ENCODE peak calls at places on chromosomes 16 and 17, in five cellular contexts. Y is A549, H is ovary, B is K562, W is suprapubic skin. P is an unnamed sample. For H3K4me1, the result is how much of the 10 kb centered on the place peaks cover.

GRCh38 chr17:64187093-64187895 is 57.4 kb upstream of the ERN1 start:
- DNase-seq in H (no peak), Y (no peak), B (no peak), W (no peak), P (no peak)

GRCh38 chr17:73133911-73134649 is 30.7 kb upstream of the SSTR2 start:
- DNase-seq in Y (no peak), B (no peak), W (no peak), H (no peak), P (no peak)

GRCh38 chr17:63842173-63842539 is 329 bp downstream of the SMARCD2 start:
- DNase-seq in Y (no peak), H (no peak), B (no peak), W (peak), P (no peak)

GRCh38 chr17:10875984-10876555 is 38.2 kb upstream of the PIRT start:
- DNase-seq in H (peak), Y (peak), B (peak), W (no peak), P (peak)

GRCh38 chr17:64491034-64491860 is 5.6 kb downstream of the POLG2 start:
- DNase-seq in B (no peak), H (no peak), W (no peak), Y (no peak), P (peak)

GRCh38 chr17:47210105-47210504 is 957 bp downstream of the MYL4 start:
- DNase-seq in H (no peak), Y (no peak), W (no peak), B (peak), P (no peak)

GRCh38 chr17:8821446-8822105 is 22.4 kb upstream of the MFSD6L start:
- DNase-seq in B (no peak), H (no peak), W (no peak), Y (no peak), P (no peak)

GRCh38 chr17:68585643-68586042 is 15.5 kb downstream of the FAM20A start:
- DNase-seq in B (no peak), H (no peak), W (no peak), Y (no peak), P (no peak)

GRCh38 chr17:65737451-65737850 is 176.0 kb upstream of the AXIN2 start:
- DNase-seq in B (no peak), H (no peak), Y (no peak), W (no peak), P (no peak)

GRCh38 chr16:71626858-71627213 is 852 bp downstream of the MARVELD3 start:
- DNase-seq in W (no peak), Y (peak), H (peak), B (peak), P (peak)

GRCh38 chr16:19765860-19766553 is 47.9 kb downstream of the IQCK start:
- DNase-seq in W (no peak), Y (no peak), H (no peak), B (no peak), P (peak)

GRCh38 chr17:40615295-40615988 is 32.2 kb downstream of the SMARCE1 start:
- DNase-seq in B (peak), H (peak), Y (peak), W (no peak), P (peak)

GRCh38 chr17:53227101-53227500 is 595.6 kb upstream of the KIF2B start:
- DNase-seq in B (no peak), H (no peak), W (no peak), Y (no peak), P (no peak)

GRCh38 chr17:60139438-60140285 is 10.1 kb upstream of the CA4 start:
- DNase-seq in W (peak), B (peak), Y (peak), H (peak), P (peak)

GRCh38 chr17:75601057-75601987 is 13.7 kb downstream of the MYO15B start:
- DNase-seq in H (no peak), W (peak), Y (peak), B (peak), P (peak)

GRCh38 chr17:34252138-34252889 is 2.8 kb upstream of the CCL2 start:
- DNase-seq in W (peak), Y (peak), H (peak), B (no peak), P (peak)

GRCh38 chr17:43608313-43608712 is 53.4 kb downstream of the MEOX1 start:
- DNase-seq in H (no peak), Y (no peak), B (no peak), W (no peak), P (no peak)

GRCh38 chr17:79498854-79499253 is 112.0 kb downstream of the RBFOX3 start:
- DNase-seq in B (no peak), Y (no peak), H (no peak), W (no peak), P (no peak)

GRCh38 chr17:79495665-79496064 is 115.2 kb downstream of the RBFOX3 start:
- DNase-seq in B (no peak), Y (no peak), H (no peak), W (no peak), P (no peak)

GRCh38 chr17:79497949-79498348 is 112.9 kb downstream of the RBFOX3 start:
- DNase-seq in B (no peak), H (no peak), Y (no peak), W (no peak), P (no peak)

GRCh38 chr17:79500738-79501533 is 109.9 kb downstream of the RBFOX3 start:
- DNase-seq in H (no peak), W (no peak), Y (no peak), B (peak), P (no peak)

GRCh38 chr17:79496422-79497005 is 114.3 kb downstream of the RBFOX3 start:
- DNase-seq in B (no peak), W (no peak), Y (no peak), H (no peak), P (no peak)
- TF ChIP-seq EP300 in B (no peak), W (no peak), Y (no peak), H (no peak), P (no peak)

GRCh38 chr17:82247175-82247823 is 18.5 kb downstream of the SLC16A3 start:
- DNase-seq in Y (no peak), H (no peak), W (no peak), B (no peak), P (no peak)
- H3K27ac ChIP-seq in Y (peak), H (peak), W (peak), B (no peak), P (peak)

GRCh38 chr16:66900721-66901441 is 17.8 kb downstream of the CDH16 start:
- DNase-seq in B (peak), Y (no peak), W (no peak), H (peak), P (peak)
- H3K4me1 ChIP-seq in B (under half), Y (under half), W (under half), H (under half), P (half or more)

GRCh38 chr17:17824780-17825614 is 11.8 kb downstream of the SREBF1 start:
- DNase-seq in W (no peak), Y (no peak), H (peak), B (no peak), P (no peak)

GRCh38 chr17:17822189-17822978 is 14.4 kb downstream of the SREBF1 start:
- DNase-seq in H (peak), B (no peak), Y (no peak), W (peak), P (no peak)

GRCh38 chr17:17826340-17826708 is 10.5 kb downstream of the SREBF1 start:
- DNase-seq in Y (no peak), W (no peak), H (no peak), B (no peak), P (no peak)

GRCh38 chr17:17824119-17824779 is 12.5 kb downstream of the SREBF1 start:
- DNase-seq in B (no peak), W (no peak), H (no peak), Y (no peak), P (no peak)

DNA sequence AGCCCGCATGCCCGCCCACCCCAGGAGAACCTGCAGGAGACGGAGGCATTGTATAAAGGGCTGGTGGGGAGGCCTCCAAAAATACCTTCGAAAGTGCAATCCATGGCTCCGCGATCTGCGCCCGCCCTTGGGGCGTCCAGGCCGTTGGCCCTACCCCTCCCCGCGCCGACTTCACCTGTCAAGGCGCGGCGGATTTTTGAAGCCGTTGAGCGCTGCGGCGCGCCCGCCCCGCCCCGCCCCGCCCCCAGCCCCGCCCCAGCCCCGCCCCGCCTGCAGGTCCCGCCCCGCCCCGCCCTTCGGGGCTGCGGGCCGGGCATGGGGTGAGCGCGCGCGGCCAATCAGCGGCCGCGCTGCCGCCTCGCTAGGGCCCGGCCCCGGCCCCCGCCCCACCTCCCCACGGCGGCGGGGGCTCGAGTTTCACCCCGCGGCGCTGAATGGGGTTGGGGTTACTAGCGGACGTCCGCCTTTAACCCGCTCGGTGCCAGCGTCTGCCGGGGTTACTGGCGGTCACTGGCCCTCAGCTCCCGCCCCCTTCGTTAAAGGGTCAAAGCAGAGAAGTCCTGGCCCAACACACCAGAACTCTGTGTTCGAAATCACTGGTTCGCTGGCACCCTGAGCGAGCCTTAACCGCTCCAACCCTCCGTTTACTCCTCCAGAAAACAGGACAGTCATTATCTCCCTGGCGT is 13.2 kb downstream of the SREBF1 start:
- DNase-seq in H (peak), Y (peak), W (peak), B (peak), P (peak)
- TF ChIP-seq EP300 in H (no peak), Y (peak), W (no peak), B (no peak), P (peak)

GRCh38 chr16:12120331-12120981 is 143.9 kb downstream of the SNX29 start:
- DNase-seq in Y (no peak), H (no peak), B (no peak), W (no peak), P (peak)

GRCh38 chr16:12120982-12121652 is 144.6 kb downstream of the SNX29 start:
- DNase-seq in B (no peak), W (no peak), Y (no peak), H (no peak), P (no peak)

GRCh38 chr16:12119037-12119436 is 142.5 kb downstream of the SNX29 start:
- DNase-seq in B (no peak), Y (no peak), H (no peak), W (no peak), P (no peak)

GRCh38 chr16:12122202-12122601 is 145.7 kb downstream of the SNX29 start:
- DNase-seq in W (no peak), H (no peak), B (no peak), Y (no peak), P (no peak)

DNA sequence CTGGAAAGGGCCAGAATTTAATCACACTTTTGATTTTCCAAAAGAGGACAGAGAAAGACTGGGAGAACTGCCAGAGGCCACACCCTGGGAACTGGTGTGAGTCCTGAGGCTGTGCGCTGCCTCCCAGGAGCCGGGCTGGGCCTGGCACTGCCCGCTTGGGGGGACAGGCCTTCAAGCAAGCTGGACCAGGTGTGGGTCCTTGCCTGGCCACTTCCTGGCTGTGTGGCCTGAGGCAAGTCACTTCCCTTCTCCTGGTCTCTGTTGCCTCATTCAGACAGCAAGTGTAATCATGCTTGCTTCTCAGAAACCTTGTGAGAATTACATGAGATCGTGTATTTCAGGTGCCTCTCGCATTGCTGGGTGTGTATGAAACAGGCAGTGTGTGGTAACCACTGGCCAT is 143.0 kb downstream of the SNX29 start:
- DNase-seq in B (no peak), H (no peak), W (no peak), Y (no peak), P (peak)
- H3K27ac ChIP-seq in B (no peak), H (no peak), W (no peak), Y (peak), P (no peak)

GRCh38 chr16:49442805-49443204 is 69.2 kb downstream of the C16orf78 start:
- DNase-seq in Y (no peak), W (peak), B (no peak), H (no peak), P (no peak)
- H3K4me1 ChIP-seq in Y (under half), W (under half), B (under half), H (under half), P (under half)

GRCh38 chr16:7376227-7376626 is 43.6 kb downstream of the RBFOX1 start:
- DNase-seq in B (no peak), W (no peak), Y (no peak), H (no peak), P (no peak)

GRCh38 chr16:7380907-7381306 is 48.3 kb downstream of the RBFOX1 start:
- DNase-seq in H (no peak), Y (no peak), W (no peak), B (no peak), P (no peak)

GRCh38 chr16:7378024-7378695 is 45.5 kb downstream of the RBFOX1 start:
- DNase-seq in W (no peak), H (no peak), B (no peak), Y (no peak), P (no peak)

GRCh38 chr16:7374614-7375174 is 42.0 kb downstream of the RBFOX1 start:
- DNase-seq in H (no peak), B (no peak), W (no peak), Y (no peak), P (no peak)

DNA sequence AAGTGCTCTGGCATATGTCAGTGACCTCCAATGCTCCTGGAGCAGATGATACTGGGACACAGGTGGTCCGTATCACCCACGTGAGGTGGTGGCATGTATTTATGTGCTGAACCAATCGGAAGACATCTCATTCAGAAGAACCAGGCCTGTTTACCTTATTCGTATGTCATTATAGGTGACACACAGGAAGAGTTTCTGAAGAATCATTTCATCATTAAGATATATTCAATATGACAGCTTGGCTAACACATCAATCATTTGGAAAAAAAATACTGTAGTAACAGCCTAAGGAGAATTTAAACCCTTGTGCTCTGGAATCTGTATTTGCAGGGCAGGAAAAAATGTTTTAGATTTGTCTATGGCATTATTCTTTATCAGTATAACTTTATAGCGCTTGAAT is 44.6 kb downstream of the RBFOX1 start:
- DNase-seq in Y (no peak), B (no peak), H (no peak), W (no peak), P (no peak)
- TF ChIP-seq EP300 in Y (no peak), B (no peak), H (no peak), W (no peak), P (no peak)

DNA sequence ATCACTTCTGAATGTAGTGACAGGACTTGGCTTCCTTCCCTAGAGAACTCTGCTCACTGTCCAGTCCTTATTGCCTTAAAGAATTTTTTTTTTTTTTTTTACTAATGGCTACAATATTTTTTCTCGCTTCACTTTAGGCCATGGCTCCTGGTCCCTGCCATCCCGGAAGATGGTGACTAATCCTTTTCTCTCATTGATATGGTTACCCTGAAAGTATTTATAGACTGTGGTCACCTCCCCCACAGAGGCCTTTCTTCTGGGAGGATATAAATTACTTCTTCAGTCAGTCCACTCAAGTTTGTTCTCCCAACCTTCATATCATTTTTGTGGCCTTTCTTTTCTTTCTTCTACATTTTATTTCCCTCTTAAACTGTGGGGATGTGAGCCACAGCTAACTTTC is 524.9 kb upstream of the PSMD7 start:
- DNase-seq in W (no peak), B (no peak), Y (no peak), H (no peak), P (no peak)
- H3K27ac ChIP-seq in W (no peak), B (no peak), Y (no peak), H (no peak), P (no peak)

DNA sequence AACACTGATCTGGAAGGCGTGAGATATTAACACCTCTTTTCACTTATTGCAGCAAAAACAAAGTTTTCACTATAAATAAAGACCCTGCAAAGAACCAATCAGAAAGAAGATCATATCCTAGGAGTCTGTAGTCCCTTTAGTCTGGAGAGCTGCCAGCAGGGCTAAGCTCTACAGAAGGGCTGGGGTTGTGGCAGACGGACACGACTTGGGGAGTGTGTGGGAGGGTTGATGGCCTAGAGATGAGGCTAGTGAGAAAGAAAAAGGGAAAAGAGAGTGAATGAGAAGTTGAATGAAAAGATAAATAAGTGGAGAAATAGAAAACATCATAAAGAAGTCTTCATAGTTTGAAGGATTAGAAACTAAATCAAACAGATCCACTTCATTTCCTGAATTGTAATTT is 8.6 kb upstream of the SKAP1 start:
- DNase-seq in Y (no peak), H (no peak), W (no peak), B (peak), P (no peak)
- H3K4me1 ChIP-seq in Y (under half), H (under half), W (under half), B (half or more), P (under half)

GRCh38 chr17:81702934-81703746 is at the start of gene MRPL12:
- DNase-seq in B (peak), H (peak), Y (peak), W (peak), P (peak)
- TF ChIP-seq EP300 in B (peak), H (no peak), Y (no peak), W (no peak), P (peak)

P was measured in transverse colon.